ENCODE peak calls at places on chromosomes 5 and 9, in eight cellular contexts. One of them, this sample, is unnamed.

GRCh38 chr5:38540348-38540747 is 16.1 kb downstream of the LIFR start:
- DNase-seq in endothelial cell of umbilical vein: peak
- DNase-seq in GM23248: no peak
- DNase-seq in K562: no peak
- DNase-seq in hepatocyte: no peak
- DNase-seq in H1: no peak
- DNase-seq in PC-3: no peak
- DNase-seq in GM23338: no peak
- DNase-seq in this sample: no peak

GRCh38 chr5:60993425-60993824 is 48.4 kb downstream of the NDUFAF2 start:
- DNase-seq in GM23338: no peak
- DNase-seq in K562: no peak
- DNase-seq in endothelial cell of umbilical vein: no peak
- DNase-seq in H1: no peak
- DNase-seq in hepatocyte: no peak
- DNase-seq in PC-3: no peak
- DNase-seq in GM23248: no peak
- DNase-seq in this sample: no peak

GRCh38 chr5:56029457-56029856 is 34.7 kb upstream of the IL6ST start:
- DNase-seq in GM23248: no peak
- DNase-seq in PC-3: no peak
- DNase-seq in hepatocyte: no peak
- DNase-seq in H1: no peak
- DNase-seq in endothelial cell of umbilical vein: no peak
- DNase-seq in K562: no peak
- DNase-seq in GM23338: no peak
- DNase-seq in this sample: no peak

GRCh38 chr5:150904479-150905311 is at the start of gene ZNF300:
- DNase-seq in endothelial cell of umbilical vein: peak
- DNase-seq in hepatocyte: peak
- DNase-seq in H1: peak
- DNase-seq in K562: peak
- DNase-seq in PC-3: no peak
- DNase-seq in GM23248: peak
- DNase-seq in GM23338: peak
- DNase-seq in this sample: peak

GRCh38 chr9:105264380-105264779 is 19.9 kb downstream of the SLC44A1 start:
- DNase-seq in hepatocyte: no peak
- DNase-seq in H1: no peak
- DNase-seq in PC-3: peak
- DNase-seq in GM23248: peak
- DNase-seq in endothelial cell of umbilical vein: no peak
- DNase-seq in GM23338: no peak
- DNase-seq in K562: no peak
- DNase-seq in this sample: no peak

GRCh38 chr5:114221807-114222206 is 140.1 kb upstream of the KCNN2 start:
- DNase-seq in GM23248: no peak
- DNase-seq in hepatocyte: no peak
- DNase-seq in PC-3: no peak
- DNase-seq in GM23338: no peak
- DNase-seq in K562: no peak
- DNase-seq in endothelial cell of umbilical vein: no peak
- DNase-seq in H1: no peak
- DNase-seq in this sample: no peak

GRCh38 chr9:129001504-129002325 is 26.4 kb downstream of the SH3GLB2 start:
- DNase-seq in GM23248: no peak
- DNase-seq in H1: no peak
- DNase-seq in GM23338: no peak
- DNase-seq in K562: no peak
- DNase-seq in hepatocyte: no peak
- DNase-seq in endothelial cell of umbilical vein: no peak
- DNase-seq in PC-3: no peak
- DNase-seq in this sample: no peak

GRCh38 chr9:105039180-105039799 is 111.3 kb upstream of the ABCA1 start:
- DNase-seq in GM23248: no peak
- DNase-seq in H1: no peak
- DNase-seq in GM23338: no peak
- DNase-seq in K562: no peak
- DNase-seq in PC-3: no peak
- DNase-seq in hepatocyte: no peak
- DNase-seq in endothelial cell of umbilical vein: no peak
- DNase-seq in this sample: no peak

GRCh38 chr5:54309751-54310432 is 481 bp downstream of the ARL15 start:
- DNase-seq in H1: no peak
- DNase-seq in endothelial cell of umbilical vein: peak
- DNase-seq in GM23248: peak
- DNase-seq in K562: no peak
- DNase-seq in hepatocyte: peak
- DNase-seq in GM23338: peak
- DNase-seq in PC-3: peak
- DNase-seq in this sample: peak

GRCh38 chr9:126700903-126701819 is 87.4 kb downstream of the LMX1B start:
- DNase-seq in GM23248: no peak
- DNase-seq in GM23338: no peak
- DNase-seq in endothelial cell of umbilical vein: no peak
- DNase-seq in PC-3: no peak
- DNase-seq in hepatocyte: no peak
- DNase-seq in H1: no peak
- DNase-seq in K562: no peak
- DNase-seq in this sample: no peak

GRCh38 chr5:56588636-56589485 is 226.5 kb upstream of the MAP3K1 start:
- DNase-seq in K562: no peak
- DNase-seq in H1: peak
- DNase-seq in endothelial cell of umbilical vein: no peak
- DNase-seq in PC-3: no peak
- DNase-seq in GM23248: peak
- DNase-seq in hepatocyte: no peak
- DNase-seq in GM23338: peak
- DNase-seq in this sample: no peak

GRCh38 chr5:43553381-43553780 is 3.5 kb downstream of the PAIP1 start:
- DNase-seq in endothelial cell of umbilical vein: no peak
- DNase-seq in GM23248: peak
- DNase-seq in K562: no peak
- DNase-seq in H1: no peak
- DNase-seq in hepatocyte: no peak
- DNase-seq in PC-3: peak
- DNase-seq in GM23338: no peak
- DNase-seq in this sample: peak

GRCh38 chr5:123209163-123210013 is 120.3 kb downstream of the PRDM6 start:
- DNase-seq in PC-3: peak
- DNase-seq in GM23248: peak
- DNase-seq in endothelial cell of umbilical vein: peak
- DNase-seq in hepatocyte: peak
- DNase-seq in K562: peak
- DNase-seq in GM23338: no peak
- DNase-seq in H1: no peak
- DNase-seq in this sample: peak

GRCh38 chr9:130128251-130128650 is 44.0 kb upstream of the NCS1 start:
- DNase-seq in PC-3: no peak
- DNase-seq in GM23248: no peak
- DNase-seq in GM23338: no peak
- DNase-seq in H1: no peak
- DNase-seq in K562: no peak
- DNase-seq in endothelial cell of umbilical vein: no peak
- DNase-seq in hepatocyte: no peak
- DNase-seq in this sample: no peak

GRCh38 chr9:135978650-135979461 is 17.7 kb upstream of the UBAC1 start:
- DNase-seq in H1: no peak
- DNase-seq in GM23338: no peak
- DNase-seq in K562: no peak
- DNase-seq in PC-3: no peak
- DNase-seq in GM23248: no peak
- DNase-seq in hepatocyte: no peak
- DNase-seq in endothelial cell of umbilical vein: no peak
- DNase-seq in this sample: peak

GRCh38 chr5:147780924-147781530 is 1.5 kb downstream of the JAKMIP2 start:
- DNase-seq in GM23248: no peak
- DNase-seq in H1: no peak
- DNase-seq in endothelial cell of umbilical vein: no peak
- DNase-seq in K562: no peak
- DNase-seq in PC-3: no peak
- DNase-seq in hepatocyte: no peak
- DNase-seq in GM23338: peak
- DNase-seq in this sample: no peak

GRCh38 chr5:125058185-125058826 is 311.9 kb upstream of the ZNF608 start:
- DNase-seq in H1: no peak
- DNase-seq in PC-3: no peak
- DNase-seq in GM23248: peak
- DNase-seq in K562: no peak
- DNase-seq in endothelial cell of umbilical vein: peak
- DNase-seq in GM23338: no peak
- DNase-seq in hepatocyte: peak
- DNase-seq in this sample: peak

GRCh38 chr5:109585012-109585599 is 104.6 kb upstream of the MAN2A1 start:
- DNase-seq in PC-3: no peak
- DNase-seq in GM23338: no peak
- DNase-seq in endothelial cell of umbilical vein: peak
- DNase-seq in H1: no peak
- DNase-seq in hepatocyte: no peak
- DNase-seq in K562: no peak
- DNase-seq in GM23248: peak
- DNase-seq in this sample: no peak

GRCh38 chr9:107425110-107426025 is 64.2 kb downstream of the KLF4 start:
- DNase-seq in K562: peak
- DNase-seq in PC-3: peak
- DNase-seq in H1: peak
- DNase-seq in GM23248: peak
- DNase-seq in endothelial cell of umbilical vein: peak
- DNase-seq in hepatocyte: peak
- DNase-seq in GM23338: peak
- DNase-seq in this sample: peak

GRCh38 chr9:27107241-27107640 is 1.8 kb upstream of the TEK start:
- DNase-seq in H1: no peak
- DNase-seq in endothelial cell of umbilical vein: no peak
- DNase-seq in GM23248: no peak
- DNase-seq in hepatocyte: no peak
- DNase-seq in GM23338: no peak
- DNase-seq in PC-3: no peak
- DNase-seq in K562: no peak
- DNase-seq in this sample: no peak

GRCh38 chr9:27110181-27110580 is 1.2 kb downstream of the TEK start:
- DNase-seq in GM23338: no peak
- DNase-seq in GM23248: no peak
- DNase-seq in H1: no peak
- DNase-seq in hepatocyte: no peak
- DNase-seq in K562: no peak
- DNase-seq in PC-3: no peak
- DNase-seq in endothelial cell of umbilical vein: peak
- DNase-seq in this sample: no peak

GRCh38 chr9:27112235-27112634 is 3.2 kb downstream of the TEK start:
- DNase-seq in endothelial cell of umbilical vein: no peak
- DNase-seq in PC-3: no peak
- DNase-seq in GM23338: no peak
- DNase-seq in hepatocyte: no peak
- DNase-seq in K562: no peak
- DNase-seq in H1: no peak
- DNase-seq in GM23248: no peak
- DNase-seq in this sample: no peak

GRCh38 chr9:27108981-27109541 is at the start of gene TEK:
- DNase-seq in PC-3: no peak
- DNase-seq in H1: no peak
- DNase-seq in K562: no peak
- DNase-seq in GM23248: peak
- DNase-seq in hepatocyte: no peak
- DNase-seq in GM23338: peak
- DNase-seq in endothelial cell of umbilical vein: peak
- DNase-seq in this sample: no peak

GRCh38 chr9:27109621-27110020 is 596 bp downstream of the TEK start:
- DNase-seq in K562: no peak
- DNase-seq in endothelial cell of umbilical vein: no peak
- DNase-seq in GM23248: peak
- DNase-seq in GM23338: no peak
- DNase-seq in PC-3: no peak
- DNase-seq in H1: no peak
- DNase-seq in hepatocyte: no peak
- DNase-seq in this sample: no peak
- H3K4me3 ChIP-seq in K562: no peak
- H3K4me3 ChIP-seq in endothelial cell of umbilical vein: peak
- H3K4me3 ChIP-seq in GM23248: peak
- H3K4me3 ChIP-seq in GM23338: peak
- H3K4me3 ChIP-seq in PC-3: no peak
- H3K4me3 ChIP-seq in H1: peak
- H3K4me3 ChIP-seq in hepatocyte: no peak
- H3K4me3 ChIP-seq in this sample: no peak

GRCh38 chr9:96510258-96510657 is 60.3 kb downstream of the HABP4 start:
- DNase-seq in endothelial cell of umbilical vein: no peak
- DNase-seq in H1: no peak
- DNase-seq in K562: no peak
- DNase-seq in GM23248: peak
- DNase-seq in hepatocyte: no peak
- DNase-seq in GM23338: peak
- DNase-seq in PC-3: no peak
- DNase-seq in this sample: no peak

GRCh38 chr9:96513622-96514021 is 63.7 kb downstream of the HABP4 start:
- DNase-seq in endothelial cell of umbilical vein: no peak
- DNase-seq in H1: no peak
- DNase-seq in K562: no peak
- DNase-seq in hepatocyte: no peak
- DNase-seq in PC-3: no peak
- DNase-seq in GM23248: peak
- DNase-seq in GM23338: no peak
- DNase-seq in this sample: no peak

GRCh38 chr9:96509848-96510247 is 59.9 kb downstream of the HABP4 start:
- DNase-seq in endothelial cell of umbilical vein: no peak
- DNase-seq in PC-3: no peak
- DNase-seq in K562: no peak
- DNase-seq in hepatocyte: no peak
- DNase-seq in GM23248: peak
- DNase-seq in H1: no peak
- DNase-seq in GM23338: no peak
- DNase-seq in this sample: no peak

GRCh38 chr9:96514108-96514824 is 64.3 kb downstream of the HABP4 start:
- DNase-seq in endothelial cell of umbilical vein: no peak
- DNase-seq in GM23338: no peak
- DNase-seq in K562: no peak
- DNase-seq in hepatocyte: no peak
- DNase-seq in GM23248: peak
- DNase-seq in H1: no peak
- DNase-seq in PC-3: no peak
- DNase-seq in this sample: no peak

GRCh38 chr9:96512240-96512639 is 62.3 kb downstream of the HABP4 start:
- DNase-seq in hepatocyte: no peak
- DNase-seq in PC-3: no peak
- DNase-seq in GM23338: no peak
- DNase-seq in GM23248: no peak
- DNase-seq in endothelial cell of umbilical vein: no peak
- DNase-seq in H1: no peak
- DNase-seq in K562: no peak
- DNase-seq in this sample: no peak
- TF ChIP-seq EZH2 in hepatocyte: no peak
- TF ChIP-seq EZH2 in PC-3: no peak
- TF ChIP-seq EZH2 in GM23338: no peak
- TF ChIP-seq EZH2 in GM23248: no peak
- TF ChIP-seq EZH2 in endothelial cell of umbilical vein: no peak
- TF ChIP-seq EZH2 in H1: no peak
- TF ChIP-seq EZH2 in K562: no peak
- TF ChIP-seq EZH2 in this sample: no peak

GRCh38 chr9:92721548-92721947 is 43.1 kb downstream of the BICD2 start:
- DNase-seq in endothelial cell of umbilical vein: no peak
- DNase-seq in PC-3: no peak
- DNase-seq in GM23338: no peak
- DNase-seq in hepatocyte: no peak
- DNase-seq in H1: peak
- DNase-seq in GM23248: no peak
- DNase-seq in K562: no peak
- DNase-seq in this sample: no peak
- H3K27ac ChIP-seq in endothelial cell of umbilical vein: no peak
- H3K27ac ChIP-seq in PC-3: no peak
- H3K27ac ChIP-seq in GM23338: no peak
- H3K27ac ChIP-seq in hepatocyte: no peak
- H3K27ac ChIP-seq in H1: no peak
- H3K27ac ChIP-seq in GM23248: no peak
- H3K27ac ChIP-seq in K562: no peak
- H3K27ac ChIP-seq in this sample: no peak

GRCh38 chr5:171422902-171423663 is 3.6 kb downstream of the FGF18 start:
- DNase-seq in GM23338: peak
- DNase-seq in PC-3: no peak
- DNase-seq in GM23248: no peak
- DNase-seq in H1: no peak
- DNase-seq in hepatocyte: no peak
- DNase-seq in K562: no peak
- DNase-seq in endothelial cell of umbilical vein: no peak
- DNase-seq in this sample: no peak
- H3K4me3 ChIP-seq in GM23338: no peak
- H3K4me3 ChIP-seq in PC-3: no peak
- H3K4me3 ChIP-seq in GM23248: no peak
- H3K4me3 ChIP-seq in H1: no peak
- H3K4me3 ChIP-seq in hepatocyte: no peak
- H3K4me3 ChIP-seq in K562: no peak
- H3K4me3 ChIP-seq in endothelial cell of umbilical vein: no peak
- H3K4me3 ChIP-seq in this sample: no peak

This sample was measured in A673.